ENCODE peak calls at places on chromosomes 16 and 17, in ten cellular contexts. N is cardiac muscle cell, L is upper lobe of right lung, F is BE2C, O is heart left ventricle, M is right lobe of liver, B is tibial nerve, Q is A549, J is esophagus squamous epithelium, E is transverse colon. P is an unnamed sample.

GRCh38 chr17:38428643-38429371 is 543 bp downstream of the ARHGAP23 start:
- DNase-seq in O (peak; percentile 79), Q (no peak), F (no peak), M (no peak), E (peak; percentile 50), L (peak; percentile 76), B (no peak), N (peak; percentile 55), J (no peak), P (no peak)

GRCh38 chr16:54015147-54015546 is 271.4 kb downstream of the IRX3 start:
- DNase-seq in E (no peak), F (no peak), Q (no peak), J (no peak), L (no peak), N (no peak), M (no peak), O (no peak), B (no peak), P (no peak)

GRCh38 chr17:74179576-74179975 is 23.9 kb upstream of the RPL38 start:
- DNase-seq in E (no peak), O (no peak), Q (no peak), F (no peak), N (no peak), M (no peak), J (no peak), B (no peak), L (no peak), P (no peak)

GRCh38 chr16:71626018-71626857 is at the start of gene MARVELD3:
- DNase-seq in M (peak; percentile 85), J (no peak), E (peak; percentile 94), B (no peak), Q (no peak), L (peak; percentile 93), F (no peak), O (no peak), N (no peak), P (no peak)

GRCh38 chr17:33716937-33717336 is 423.8 kb upstream of the ASIC2 start:
- DNase-seq in J (no peak), B (no peak), L (no peak), N (no peak), E (no peak), M (no peak), O (no peak), F (no peak), Q (no peak), P (no peak)

GRCh38 chr17:40025991-40026815 is 11.0 kb downstream of the CSF3 start:
- DNase-seq in Q (no peak), N (no peak), F (no peak), B (no peak), O (no peak), M (peak; percentile 51), E (no peak), L (no peak), J (no peak), P (no peak)

GRCh38 chr16:28876016-28876659 is 2.1 kb upstream of the ATP2A1 start:
- DNase-seq in M (no peak), F (no peak), E (no peak), B (no peak), J (no peak), N (no peak), O (no peak), Q (no peak), L (no peak), P (peak; percentile 53)

GRCh38 chr16:56352351-56353053 is 72.8 kb downstream of the AMFR start:
- DNase-seq in J (no peak), N (no peak), F (no peak), E (no peak), O (peak; percentile 13), Q (no peak), M (peak; percentile 23), B (no peak), L (peak; percentile 55), P (peak; percentile 1)

GRCh38 chr16:63129411-63130125 is 1093.3 kb upstream of the CDH8 start:
- DNase-seq in F (no peak), N (no peak), Q (no peak), J (no peak), M (no peak), O (no peak), B (no peak), E (no peak), L (peak; percentile 59), P (no peak)

GRCh38 chr17:12342609-12343248 is 322.1 kb downstream of the MAP2K4 start:
- DNase-seq in M (no peak), E (peak; percentile 54), O (no peak), L (no peak), B (no peak), J (no peak), Q (peak; percentile 65), N (peak; percentile 2), F (no peak), P (peak; percentile 50)

GRCh38 chr16:13940397-13940933 is 20.5 kb downstream of the ERCC4 start:
- DNase-seq in L (no peak), Q (no peak), J (no peak), F (peak; percentile 55), O (no peak), E (no peak), M (peak; percentile 64), B (no peak), N (no peak), P (no peak)

GRCh38 chr16:86810062-86810461 is 231.7 kb downstream of the FOXL1 start:
- DNase-seq in E (no peak), B (no peak), L (no peak), N (no peak), O (no peak), J (no peak), F (no peak), M (no peak), Q (no peak), P (no peak)

GRCh38 chr17:81814748-81815645 is 11.0 kb downstream of the GCGR start:
- DNase-seq in Q (no peak), J (no peak), F (peak; percentile 54), O (no peak), B (no peak), E (no peak), N (no peak), M (peak; percentile 44), L (no peak), P (no peak)

GRCh38 chr17:62780273-62780672 is 27.8 kb downstream of the MARCHF10 start:
- DNase-seq in E (no peak), N (no peak), J (no peak), L (peak; percentile 90), M (no peak), B (no peak), O (peak; percentile 45), F (no peak), Q (no peak), P (peak; percentile 22)

GRCh38 chr16:15810411-15810810 is 46.4 kb downstream of the MYH11 start:
- DNase-seq in E (no peak), O (no peak), Q (no peak), B (no peak), F (no peak), M (no peak), J (no peak), N (no peak), L (no peak), P (peak; percentile 14)

GRCh38 chr16:54054237-54054780 is 232.3 kb downstream of the IRX3 start:
- DNase-seq in O (no peak), N (no peak), L (no peak), E (no peak), J (no peak), F (no peak), M (no peak), B (no peak), Q (no peak), P (no peak)

GRCh38 chr16:50153648-50154368 is 702 bp downstream of the TENT4B start:
- DNase-seq in N (peak; percentile 26), F (peak; percentile 44), E (no peak), O (peak; percentile 36), L (peak; percentile 78), M (peak; percentile 62), J (no peak), B (peak; percentile 16), Q (no peak), P (peak; percentile 20)

GRCh38 chr17:75681289-75681688 is 14.2 kb downstream of the SAP30BP start:
- DNase-seq in F (no peak), L (no peak), N (peak; percentile 12), E (no peak), M (no peak), B (no peak), J (no peak), O (no peak), Q (no peak), P (no peak)

DNA sequence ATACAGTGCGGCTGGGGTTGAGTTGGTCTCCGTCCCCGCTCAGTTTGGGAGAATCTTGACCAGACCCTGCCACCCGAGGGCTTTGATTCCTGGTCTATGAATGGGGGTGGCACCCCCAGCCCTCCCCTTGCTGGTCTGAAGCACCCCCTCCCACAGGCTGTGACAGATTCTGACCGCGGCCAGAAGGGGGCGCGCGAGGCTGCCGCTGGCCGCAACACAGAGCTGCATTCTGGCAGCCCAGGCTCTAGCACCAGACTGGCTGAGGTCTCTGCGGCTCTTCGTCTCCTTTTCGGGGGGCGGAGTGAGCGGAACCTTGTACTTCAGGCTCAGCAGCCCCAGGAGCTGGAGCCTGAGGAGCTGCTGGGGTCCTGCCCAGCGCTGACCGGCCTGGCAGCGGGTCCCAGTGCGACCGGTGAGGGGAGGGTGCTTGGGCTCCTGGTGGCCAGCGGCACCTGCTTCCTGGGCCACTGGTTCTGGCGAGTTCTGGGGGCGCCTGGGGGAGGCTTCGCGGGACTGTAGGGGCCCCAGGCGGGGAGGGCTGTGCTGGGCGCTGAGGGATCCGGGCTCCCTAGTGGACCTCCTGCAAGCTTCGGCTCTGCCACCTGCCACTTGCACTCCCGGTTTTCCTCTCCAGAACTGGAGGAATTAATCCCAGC is 1011.6 kb downstream of the KCNJ18 start:
- DNase-seq in E (no peak), F (no peak), B (no peak), N (no peak), O (no peak), M (no peak), L (no peak), J (no peak), Q (peak; percentile 21), P (no peak)
- H3K9me3 ChIP-seq in E (peaks cover 4% of the 10 kb centered on the region), F (no peaks in the 10 kb centered on the region), B (no peaks in the 10 kb centered on the region), N (no peaks in the 10 kb centered on the region), O (peaks cover 5% of the 10 kb centered on the region), M (no peaks in the 10 kb centered on the region), L (no peaks in the 10 kb centered on the region), J (peaks cover 21% of the 10 kb centered on the region), Q (no peaks in the 10 kb centered on the region), P (no peaks in the 10 kb centered on the region)

GRCh38 chr17:50397919-50398285 is 579 bp upstream of the LRRC59 start:
- DNase-seq in F (no peak), E (no peak), Q (no peak), N (no peak), B (no peak), M (no peak), L (no peak), J (no peak), O (no peak), P (no peak)
- H3K4me3 ChIP-seq in F (peak overlapping the region; percentile 98), E (peak overlapping the region; percentile 91), Q (peak overlapping the region; percentile 88), N (peak overlapping the region; percentile 95), B (no peak overlapping the region), M (no peak overlapping the region), L (peak overlapping the region; percentile 99), J (peak overlapping the region; percentile 78), O (peak overlapping the region; percentile 85), P (peak overlapping the region; percentile 92)

GRCh38 chr16:66516808-66517585 is 32.9 kb downstream of the TK2 start:
- DNase-seq in L (peak; percentile 97), M (peak; percentile 99), E (peak; percentile 97), F (peak; percentile 91), B (peak; percentile 94), Q (peak; percentile 99), N (peak; percentile 100), O (peak; percentile 98), J (peak; percentile 87), P (peak; percentile 99)
- H3K4me1 ChIP-seq in L (peaks cover 80% of the 10 kb centered on the region), M (peaks cover 73% of the 10 kb centered on the region), E (peaks cover 37% of the 10 kb centered on the region), F (peaks cover 16% of the 10 kb centered on the region), B (peaks cover 71% of the 10 kb centered on the region), Q (peaks cover 55% of the 10 kb centered on the region), N (no peaks in the 10 kb centered on the region), O (peaks cover 42% of the 10 kb centered on the region), J (peaks cover 80% of the 10 kb centered on the region), P (peaks cover 33% of the 10 kb centered on the region)

GRCh38 chr17:22270381-22270780 is 578.1 kb downstream of the KCNJ18 start:
- DNase-seq in L (no peak), B (no peak), Q (no peak), F (no peak), N (no peak), J (no peak), O (no peak), M (no peak), E (no peak), P (no peak)
- H3K9me3 ChIP-seq in L (no peaks in the 10 kb centered on the region), B (no peaks in the 10 kb centered on the region), Q (no peaks in the 10 kb centered on the region), F (no peaks in the 10 kb centered on the region), N (no peaks in the 10 kb centered on the region), J (peaks cover 34% of the 10 kb centered on the region), O (no peaks in the 10 kb centered on the region), M (no peaks in the 10 kb centered on the region), E (no peaks in the 10 kb centered on the region), P (no peaks in the 10 kb centered on the region)